ENCODE peak calls at places on chromosomes 2 and 18, in four cellular contexts. D is bronchial epithelial cell, V is tibial artery, F is D341Med. R is an unnamed sample.

GRCh38 chr2:181058378-181059269 is 78.2 kb downstream of the UBE2E3 start:
- DNase-seq in D (peak; percentile 47), V (peak; percentile 21), F (peak; percentile 20), R (no peak)

GRCh38 chr2:25692143-25692542 is 18.8 kb upstream of the DTNB start:
- DNase-seq in D (no peak), V (no peak), F (no peak), R (no peak)

GRCh38 chr18:9951022-9951859 is 37.4 kb downstream of the VAPA start:
- DNase-seq in D (peak; percentile 72), V (no peak), F (peak; percentile 71), R (peak; percentile 19)

GRCh38 chr18:2104620-2105462 is 466.5 kb downstream of the METTL4 start:
- DNase-seq in D (peak; percentile 37), V (no peak), F (peak; percentile 87), R (peak; percentile 61)

GRCh38 chr2:222993920-222994650 is 57.9 kb upstream of the KCNE4 start:
- DNase-seq in D (no peak), V (peak; percentile 93), F (no peak), R (no peak)

GRCh38 chr2:150639917-150640538 is 152.6 kb upstream of the RND3 start:
- DNase-seq in D (no peak), V (no peak), F (no peak), R (no peak)

GRCh38 chr2:1543776-1544477 is 130.7 kb downstream of the TPO start:
- DNase-seq in D (no peak), V (no peak), F (no peak), R (no peak)

GRCh38 chr2:47767880-47768609 is 14.9 kb upstream of the MSH6 start:
- DNase-seq in D (peak; percentile 16), V (peak; percentile 43), F (peak; percentile 88), R (peak; percentile 79)

GRCh38 chr18:21489119-21489750 is 111.3 kb downstream of the ESCO1 start:
- DNase-seq in D (peak; percentile 56), V (no peak), F (peak; percentile 87), R (peak; percentile 65)

GRCh38 chr2:222391866-222392265 is 32.5 kb upstream of the SGPP2 start:
- DNase-seq in D (no peak), V (no peak), F (no peak), R (no peak)

GRCh38 chr2:101223814-101224231 is 28.9 kb upstream of the CNOT11 start:
- DNase-seq in D (no peak), V (no peak), F (no peak), R (peak; percentile 49)

GRCh38 chr2:12244070-12244469 is 472.7 kb upstream of the TRIB2 start:
- DNase-seq in D (peak; percentile 21), V (no peak), F (no peak), R (no peak)

GRCh38 chr2:99615247-99615771 is 125.5 kb upstream of the REV1 start:
- DNase-seq in D (no peak), V (peak; percentile 35), F (no peak), R (no peak)

GRCh38 chr2:225842939-225843338 is 443.4 kb downstream of the NYAP2 start:
- DNase-seq in D (no peak), V (no peak), F (no peak), R (no peak)